ENCODE peak calls at places on chromosome 2, in seven cellular contexts. One of them, this sample, is unnamed.

GRCh38 chr2:41720702-41721344 is 327.0 kb upstream of the PKDCC start:
- DNase-seq in HFFc6: no peak
- DNase-seq in mammary epithelial cell: no peak
- DNase-seq in astrocyte of the spinal cord: peak; percentile 28
- DNase-seq in gastrocnemius medialis: no peak
- DNase-seq in A673: no peak
- DNase-seq in heart left ventricle: no peak
- DNase-seq in this sample: no peak

GRCh38 chr2:11907178-11907577 is 160.7 kb downstream of the LPIN1 start:
- DNase-seq in HFFc6: no peak
- DNase-seq in mammary epithelial cell: no peak
- DNase-seq in astrocyte of the spinal cord: no peak
- DNase-seq in gastrocnemius medialis: no peak
- DNase-seq in A673: no peak
- DNase-seq in heart left ventricle: no peak
- DNase-seq in this sample: no peak

GRCh38 chr2:111118455-111119003 is 2.2 kb upstream of the BCL2L11 start:
- DNase-seq in HFFc6: no peak
- DNase-seq in mammary epithelial cell: no peak
- DNase-seq in astrocyte of the spinal cord: no peak
- DNase-seq in gastrocnemius medialis: no peak
- DNase-seq in A673: no peak
- DNase-seq in heart left ventricle: peak; percentile 41
- DNase-seq in this sample: no peak

GRCh38 chr2:99654419-99654818 is 164.6 kb upstream of the REV1 start:
- DNase-seq in HFFc6: no peak
- DNase-seq in mammary epithelial cell: no peak
- DNase-seq in astrocyte of the spinal cord: peak; percentile 36
- DNase-seq in gastrocnemius medialis: no peak
- DNase-seq in A673: no peak
- DNase-seq in heart left ventricle: no peak
- DNase-seq in this sample: no peak

GRCh38 chr2:62506421-62506750 is 391 bp upstream of the TMEM17 start:
- DNase-seq in HFFc6: no peak
- DNase-seq in mammary epithelial cell: no peak
- DNase-seq in astrocyte of the spinal cord: no peak
- DNase-seq in gastrocnemius medialis: no peak
- DNase-seq in A673: no peak
- DNase-seq in heart left ventricle: no peak
- DNase-seq in this sample: no peak

GRCh38 chr2:16553222-16553621 is 112.4 kb downstream of the CYRIA start:
- DNase-seq in HFFc6: no peak
- DNase-seq in mammary epithelial cell: peak; percentile 28
- DNase-seq in astrocyte of the spinal cord: peak; percentile 42
- DNase-seq in gastrocnemius medialis: no peak
- DNase-seq in A673: peak; percentile 78
- DNase-seq in heart left ventricle: peak; percentile 30
- DNase-seq in this sample: peak; percentile 55

GRCh38 chr2:197873293-197873701 is 68.9 kb downstream of the PLCL1 start:
- DNase-seq in HFFc6: peak; percentile 63
- DNase-seq in mammary epithelial cell: no peak
- DNase-seq in astrocyte of the spinal cord: peak; percentile 93
- DNase-seq in gastrocnemius medialis: no peak
- DNase-seq in A673: no peak
- DNase-seq in heart left ventricle: peak; percentile 35
- DNase-seq in this sample: no peak

GRCh38 chr2:151070253-151070652 is 191.4 kb downstream of the RBM43 start:
- DNase-seq in HFFc6: no peak
- DNase-seq in mammary epithelial cell: no peak
- DNase-seq in astrocyte of the spinal cord: no peak
- DNase-seq in gastrocnemius medialis: no peak
- DNase-seq in A673: no peak
- DNase-seq in heart left ventricle: no peak
- DNase-seq in this sample: no peak

GRCh38 chr2:48287971-48288370 is 242.0 kb upstream of the STON1 start:
- DNase-seq in HFFc6: no peak
- DNase-seq in mammary epithelial cell: no peak
- DNase-seq in astrocyte of the spinal cord: no peak
- DNase-seq in gastrocnemius medialis: no peak
- DNase-seq in A673: no peak
- DNase-seq in heart left ventricle: no peak
- DNase-seq in this sample: no peak

GRCh38 chr2:112764071-112765044 is at the start of gene CKAP2L:
- DNase-seq in HFFc6: peak; percentile 98
- DNase-seq in mammary epithelial cell: peak; percentile 98
- DNase-seq in astrocyte of the spinal cord: peak; percentile 99
- DNase-seq in gastrocnemius medialis: peak; percentile 95
- DNase-seq in A673: peak; percentile 100
- DNase-seq in heart left ventricle: peak; percentile 97
- DNase-seq in this sample: peak; percentile 95

GRCh38 chr2:112765251-112765650 is 842 bp upstream of the CKAP2L start:
- DNase-seq in HFFc6: no peak
- DNase-seq in mammary epithelial cell: no peak
- DNase-seq in astrocyte of the spinal cord: no peak
- DNase-seq in gastrocnemius medialis: no peak
- DNase-seq in A673: no peak
- DNase-seq in heart left ventricle: no peak
- DNase-seq in this sample: no peak

GRCh38 chr2:112767693-112768380 is 3.4 kb upstream of the CKAP2L start:
- DNase-seq in HFFc6: no peak
- DNase-seq in mammary epithelial cell: no peak
- DNase-seq in astrocyte of the spinal cord: no peak
- DNase-seq in gastrocnemius medialis: no peak
- DNase-seq in A673: no peak
- DNase-seq in heart left ventricle: no peak
- DNase-seq in this sample: no peak

GRCh38 chr2:112772322-112772721 is 7.9 kb upstream of the CKAP2L start:
- DNase-seq in HFFc6: no peak
- DNase-seq in mammary epithelial cell: no peak
- DNase-seq in astrocyte of the spinal cord: no peak
- DNase-seq in gastrocnemius medialis: no peak
- DNase-seq in A673: no peak
- DNase-seq in heart left ventricle: no peak
- DNase-seq in this sample: no peak

GRCh38 chr2:112768432-112768831 is 4.0 kb upstream of the CKAP2L start:
- DNase-seq in HFFc6: peak; percentile 65
- DNase-seq in mammary epithelial cell: no peak
- DNase-seq in astrocyte of the spinal cord: no peak
- DNase-seq in gastrocnemius medialis: no peak
- DNase-seq in A673: no peak
- DNase-seq in heart left ventricle: no peak
- DNase-seq in this sample: no peak
- TF ChIP-seq CTCF in HFFc6: peak; percentile 75
- TF ChIP-seq CTCF in mammary epithelial cell: no peak
- TF ChIP-seq CTCF in astrocyte of the spinal cord: no peak
- TF ChIP-seq CTCF in gastrocnemius medialis: no peak
- TF ChIP-seq CTCF in A673: no peak
- TF ChIP-seq CTCF in heart left ventricle: no peak
- TF ChIP-seq CTCF in this sample: no peak

GRCh38 chr2:58680938-58681337 is 439.8 kb upstream of the FANCL start:
- DNase-seq in HFFc6: no peak
- DNase-seq in mammary epithelial cell: no peak
- DNase-seq in astrocyte of the spinal cord: no peak
- DNase-seq in gastrocnemius medialis: no peak
- DNase-seq in A673: peak; percentile 4
- DNase-seq in heart left ventricle: no peak
- DNase-seq in this sample: no peak
- TF ChIP-seq CTCF in HFFc6: peak; percentile 60
- TF ChIP-seq CTCF in mammary epithelial cell: peak; percentile 6
- TF ChIP-seq CTCF in astrocyte of the spinal cord: no peak
- TF ChIP-seq CTCF in gastrocnemius medialis: no peak
- TF ChIP-seq CTCF in A673: peak; percentile 35
- TF ChIP-seq CTCF in heart left ventricle: no peak
- TF ChIP-seq CTCF in this sample: peak; percentile 38

GRCh38 chr2:148546270-148546669 is 98.3 kb upstream of the EPC2 start:
- DNase-seq in HFFc6: no peak
- DNase-seq in mammary epithelial cell: peak; percentile 9
- DNase-seq in astrocyte of the spinal cord: no peak
- DNase-seq in gastrocnemius medialis: no peak
- DNase-seq in A673: peak; percentile 21
- DNase-seq in heart left ventricle: no peak
- DNase-seq in this sample: no peak
- TF ChIP-seq CTCF in HFFc6: no peak
- TF ChIP-seq CTCF in mammary epithelial cell: no peak
- TF ChIP-seq CTCF in astrocyte of the spinal cord: no peak
- TF ChIP-seq CTCF in gastrocnemius medialis: no peak
- TF ChIP-seq CTCF in A673: no peak
- TF ChIP-seq CTCF in heart left ventricle: no peak
- TF ChIP-seq CTCF in this sample: no peak

GRCh38 chr2:209463226-209463625 is 39.4 kb downstream of the MAP2 start:
- DNase-seq in HFFc6: no peak
- DNase-seq in mammary epithelial cell: no peak
- DNase-seq in astrocyte of the spinal cord: no peak
- DNase-seq in gastrocnemius medialis: no peak
- DNase-seq in A673: no peak
- DNase-seq in heart left ventricle: no peak
- DNase-seq in this sample: no peak
- TF ChIP-seq CTCF in HFFc6: peak; percentile 52
- TF ChIP-seq CTCF in mammary epithelial cell: peak; percentile 16
- TF ChIP-seq CTCF in astrocyte of the spinal cord: peak; percentile 29
- TF ChIP-seq CTCF in gastrocnemius medialis: peak; percentile 14
- TF ChIP-seq CTCF in A673: peak; percentile 39
- TF ChIP-seq CTCF in heart left ventricle: peak; percentile 19
- TF ChIP-seq CTCF in this sample: peak; percentile 35

GRCh38 chr2:53740170-53740569 is 27.4 kb upstream of the CHAC2 start:
- DNase-seq in HFFc6: peak; percentile 40
- DNase-seq in mammary epithelial cell: peak; percentile 15
- DNase-seq in astrocyte of the spinal cord: peak; percentile 58
- DNase-seq in gastrocnemius medialis: no peak
- DNase-seq in A673: peak; percentile 50
- DNase-seq in heart left ventricle: no peak
- DNase-seq in this sample: no peak
- TF ChIP-seq CTCF in HFFc6: peak; percentile 80
- TF ChIP-seq CTCF in mammary epithelial cell: peak; percentile 30
- TF ChIP-seq CTCF in astrocyte of the spinal cord: peak; percentile 44
- TF ChIP-seq CTCF in gastrocnemius medialis: no peak
- TF ChIP-seq CTCF in A673: peak; percentile 59
- TF ChIP-seq CTCF in heart left ventricle: no peak
- TF ChIP-seq CTCF in this sample: no peak

DNA sequence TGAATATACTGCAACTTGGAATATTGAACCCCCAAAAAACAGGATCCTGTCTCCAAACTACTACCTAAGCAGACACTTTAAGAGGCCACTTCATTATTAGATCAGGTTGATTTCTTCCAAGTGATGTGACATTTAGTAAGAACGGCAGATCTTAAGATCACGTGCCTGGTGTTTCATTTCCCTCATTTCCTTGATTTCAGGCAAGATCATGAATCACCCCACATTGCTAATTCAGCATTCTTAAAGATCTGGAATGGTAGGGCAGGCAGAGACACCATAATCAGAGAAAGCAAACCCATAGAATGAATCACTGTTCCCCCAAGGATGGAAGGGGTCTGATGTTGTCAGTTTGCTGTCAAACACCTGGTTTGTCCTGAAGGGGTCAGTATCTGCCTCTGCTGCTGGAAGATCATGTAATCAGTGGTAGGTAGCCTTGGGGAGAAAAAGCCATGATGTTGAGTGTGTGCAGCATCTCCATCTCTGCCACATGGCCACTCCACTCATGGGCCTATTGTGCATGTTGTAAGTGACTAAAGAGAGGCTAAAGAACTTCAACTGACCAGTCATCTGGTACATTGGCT is 133.9 kb downstream of the ARHGAP15 start:
- DNase-seq in HFFc6: no peak
- DNase-seq in mammary epithelial cell: no peak
- DNase-seq in astrocyte of the spinal cord: no peak
- DNase-seq in gastrocnemius medialis: no peak
- DNase-seq in A673: peak; percentile 25
- DNase-seq in heart left ventricle: no peak
- DNase-seq in this sample: no peak
- TF ChIP-seq CTCF in HFFc6: peak; percentile 27
- TF ChIP-seq CTCF in mammary epithelial cell: peak; percentile 3
- TF ChIP-seq CTCF in astrocyte of the spinal cord: peak; percentile 4
- TF ChIP-seq CTCF in gastrocnemius medialis: no peak
- TF ChIP-seq CTCF in A673: peak; percentile 44
- TF ChIP-seq CTCF in heart left ventricle: no peak
- TF ChIP-seq CTCF in this sample: peak; percentile 29

DNA sequence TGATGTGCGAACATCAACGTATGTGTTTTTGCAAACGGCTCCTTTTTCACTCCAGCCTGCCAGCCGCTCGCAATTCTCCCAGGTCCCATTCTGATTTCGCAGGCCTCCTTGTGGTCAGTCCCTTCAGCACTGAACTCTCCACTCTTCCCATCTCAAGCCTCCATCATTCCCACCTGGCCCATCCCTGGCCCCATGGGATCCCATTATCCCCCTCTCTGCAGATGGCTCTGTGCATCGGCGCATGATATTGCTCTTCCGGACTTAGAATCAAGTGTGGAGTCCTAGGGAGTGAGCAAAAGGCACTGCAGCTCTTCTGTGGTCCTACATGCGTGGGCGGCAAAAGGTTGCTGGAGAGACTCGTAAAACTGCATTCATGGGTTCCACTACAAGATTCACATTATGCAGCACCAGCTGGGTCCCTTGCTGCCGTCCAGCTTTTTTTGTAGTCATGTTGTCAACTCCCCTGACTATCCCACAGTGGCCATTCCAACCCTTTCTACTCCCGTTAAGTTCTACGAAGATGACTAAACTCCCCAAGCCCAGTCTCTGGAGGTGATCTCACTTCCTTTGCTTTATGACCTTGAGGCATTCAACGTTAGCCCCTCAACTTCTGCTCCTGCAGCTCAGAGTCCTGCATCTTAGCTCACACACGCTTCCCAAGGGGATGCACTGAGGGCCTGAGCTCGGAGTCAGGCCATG is 125.3 kb upstream of the NRP2 start:
- DNase-seq in HFFc6: no peak
- DNase-seq in mammary epithelial cell: no peak
- DNase-seq in astrocyte of the spinal cord: no peak
- DNase-seq in gastrocnemius medialis: no peak
- DNase-seq in A673: no peak
- DNase-seq in heart left ventricle: peak; percentile 37
- DNase-seq in this sample: peak; percentile 56
- TF ChIP-seq CTCF in HFFc6: no peak
- TF ChIP-seq CTCF in mammary epithelial cell: no peak
- TF ChIP-seq CTCF in astrocyte of the spinal cord: no peak
- TF ChIP-seq CTCF in gastrocnemius medialis: no peak
- TF ChIP-seq CTCF in A673: no peak
- TF ChIP-seq CTCF in heart left ventricle: no peak
- TF ChIP-seq CTCF in this sample: no peak